ENCODE peak calls at places on chromosome 16, in six cellular contexts. One of them, this sample, is unnamed.

GRCh38 chr16:28311913-28312312 is 19.6 kb downstream of the SBK1 start:
- DNase-seq in cardiac fibroblast: no peak
- DNase-seq in A172: no peak
- DNase-seq in substantia nigra: no peak
- DNase-seq in CD4-positive, alpha-beta T cell: no peak
- DNase-seq in GDM1: no peak
- DNase-seq in this sample: no peak

GRCh38 chr16:86033016-86033474 is 134.1 kb downstream of the IRF8 start:
- DNase-seq in cardiac fibroblast: no peak
- DNase-seq in A172: no peak
- DNase-seq in substantia nigra: peak
- DNase-seq in CD4-positive, alpha-beta T cell: no peak
- DNase-seq in GDM1: no peak
- DNase-seq in this sample: peak

GRCh38 chr16:86894168-86894567 is 315.8 kb downstream of the FOXL1 start:
- DNase-seq in cardiac fibroblast: no peak
- DNase-seq in A172: no peak
- DNase-seq in substantia nigra: no peak
- DNase-seq in CD4-positive, alpha-beta T cell: no peak
- DNase-seq in GDM1: no peak
- DNase-seq in this sample: no peak

GRCh38 chr16:25148568-25149215 is 37.1 kb downstream of the LCMT1 start:
- DNase-seq in cardiac fibroblast: no peak
- DNase-seq in A172: no peak
- DNase-seq in substantia nigra: no peak
- DNase-seq in CD4-positive, alpha-beta T cell: no peak
- DNase-seq in GDM1: no peak
- DNase-seq in this sample: no peak

GRCh38 chr16:73000907-73001521 is 46.9 kb downstream of the ZFHX3 start:
- DNase-seq in cardiac fibroblast: no peak
- DNase-seq in A172: no peak
- DNase-seq in substantia nigra: no peak
- DNase-seq in CD4-positive, alpha-beta T cell: no peak
- DNase-seq in GDM1: no peak
- DNase-seq in this sample: no peak

GRCh38 chr16:82943371-82943770 is 316.6 kb downstream of the CDH13 start:
- DNase-seq in cardiac fibroblast: peak
- DNase-seq in A172: no peak
- DNase-seq in substantia nigra: no peak
- DNase-seq in CD4-positive, alpha-beta T cell: no peak
- DNase-seq in GDM1: no peak
- DNase-seq in this sample: no peak

GRCh38 chr16:75097941-75098897 is 18.4 kb downstream of the LDHD start:
- DNase-seq in cardiac fibroblast: no peak
- DNase-seq in A172: no peak
- DNase-seq in substantia nigra: peak
- DNase-seq in CD4-positive, alpha-beta T cell: peak
- DNase-seq in GDM1: no peak
- DNase-seq in this sample: no peak

GRCh38 chr16:67089101-67089500 is 20.6 kb upstream of the PHAF1 start:
- DNase-seq in cardiac fibroblast: no peak
- DNase-seq in A172: no peak
- DNase-seq in substantia nigra: no peak
- DNase-seq in CD4-positive, alpha-beta T cell: no peak
- DNase-seq in GDM1: no peak
- DNase-seq in this sample: no peak

GRCh38 chr16:13680021-13680672 is 239.8 kb upstream of the ERCC4 start:
- DNase-seq in cardiac fibroblast: no peak
- DNase-seq in A172: no peak
- DNase-seq in substantia nigra: no peak
- DNase-seq in CD4-positive, alpha-beta T cell: no peak
- DNase-seq in GDM1: no peak
- DNase-seq in this sample: no peak

GRCh38 chr16:80932725-80933124 is 74.0 kb downstream of the CMC2 start:
- DNase-seq in cardiac fibroblast: peak
- DNase-seq in A172: peak
- DNase-seq in substantia nigra: no peak
- DNase-seq in CD4-positive, alpha-beta T cell: no peak
- DNase-seq in GDM1: no peak
- DNase-seq in this sample: no peak

GRCh38 chr16:86041807-86042206 is 142.8 kb downstream of the IRF8 start:
- DNase-seq in cardiac fibroblast: no peak
- DNase-seq in A172: no peak
- DNase-seq in substantia nigra: no peak
- DNase-seq in CD4-positive, alpha-beta T cell: no peak
- DNase-seq in GDM1: no peak
- DNase-seq in this sample: no peak

GRCh38 chr16:46885960-46886763 is 2.0 kb downstream of the GPT2 start:
- DNase-seq in cardiac fibroblast: peak
- DNase-seq in A172: no peak
- DNase-seq in substantia nigra: peak
- DNase-seq in CD4-positive, alpha-beta T cell: no peak
- DNase-seq in GDM1: no peak
- DNase-seq in this sample: peak

GRCh38 chr16:69494993-69495392 is 70.6 kb downstream of the CYB5B start:
- DNase-seq in cardiac fibroblast: peak
- DNase-seq in A172: no peak
- DNase-seq in substantia nigra: no peak
- DNase-seq in CD4-positive, alpha-beta T cell: peak
- DNase-seq in GDM1: no peak
- DNase-seq in this sample: no peak

GRCh38 chr16:12340151-12340733 is 363.7 kb downstream of the SNX29 start:
- DNase-seq in cardiac fibroblast: peak
- DNase-seq in A172: peak
- DNase-seq in substantia nigra: peak
- DNase-seq in CD4-positive, alpha-beta T cell: no peak
- DNase-seq in GDM1: no peak
- DNase-seq in this sample: no peak

GRCh38 chr16:88458773-88459235 is 5.7 kb downstream of the ZFPM1 start:
- DNase-seq in cardiac fibroblast: no peak
- DNase-seq in A172: no peak
- DNase-seq in substantia nigra: no peak
- DNase-seq in CD4-positive, alpha-beta T cell: no peak
- DNase-seq in GDM1: no peak
- DNase-seq in this sample: no peak

GRCh38 chr16:58243528-58244004 is 45.7 kb upstream of the CSNK2A2 start:
- DNase-seq in cardiac fibroblast: no peak
- DNase-seq in A172: no peak
- DNase-seq in substantia nigra: no peak
- DNase-seq in CD4-positive, alpha-beta T cell: no peak
- DNase-seq in GDM1: no peak
- DNase-seq in this sample: no peak

GRCh38 chr16:58515871-58516767 is 802 bp downstream of the SETD6 start:
- DNase-seq in cardiac fibroblast: peak
- DNase-seq in A172: no peak
- DNase-seq in substantia nigra: no peak
- DNase-seq in CD4-positive, alpha-beta T cell: no peak
- DNase-seq in GDM1: no peak
- DNase-seq in this sample: no peak

GRCh38 chr16:21523411-21524067 is 75.8 kb upstream of the METTL9 start:
- DNase-seq in cardiac fibroblast: no peak
- DNase-seq in A172: no peak
- DNase-seq in substantia nigra: peak
- DNase-seq in CD4-positive, alpha-beta T cell: no peak
- DNase-seq in GDM1: no peak
- DNase-seq in this sample: no peak

GRCh38 chr16:83336630-83337029 is 471.1 kb upstream of the HSBP1 start:
- DNase-seq in cardiac fibroblast: peak
- DNase-seq in A172: peak
- DNase-seq in substantia nigra: no peak
- DNase-seq in CD4-positive, alpha-beta T cell: no peak
- DNase-seq in GDM1: no peak
- DNase-seq in this sample: no peak